ENCODE peak calls at places on chromosome 22, in six cellular contexts. X is activated naive CD8-positive, alpha-beta T cell treated with anti-CD3 and anti-CD28 coated beads for 36 hours; G is stimulated activated CD8-positive, alpha-beta memory T cell treated with anti-CD3 and anti-CD28 coated beads, Interleukin-4, amount 100 ng/mL, for 24 hours; R is Daoy; P is NCI-H1092; V is substantia nigra. W is an unnamed sample.

GRCh38 chr22:20777420-20778177 is 3.7 kb downstream of the SERPIND1 start:
- DNase-seq in X (no peak), G (no peak), R (peak), P (no peak), V (no peak), W (no peak)

GRCh38 chr22:30605449-30606110 is 1.4 kb upstream of the TCN2 start:
- DNase-seq in X (peak), G (no peak), R (peak), P (peak), V (no peak), W (peak)

GRCh38 chr22:29633514-29634312 is 30.3 kb downstream of the NF2 start:
- DNase-seq in X (no peak), G (no peak), R (peak), P (no peak), V (no peak), W (no peak)

GRCh38 chr22:28229566-28230483 is 310.8 kb upstream of the PITPNB start:
- DNase-seq in X (no peak), G (no peak), R (peak), P (no peak), V (no peak), W (no peak)

GRCh38 chr22:25099202-25099601 is 100.5 kb upstream of the CRYBB3 start:
- DNase-seq in X (no peak), G (no peak), R (no peak), P (no peak), V (no peak), W (no peak)

GRCh38 chr22:37905534-37906363 is at the start of gene MICALL1:
- DNase-seq in X (peak), G (peak), R (peak), P (no peak), V (peak), W (peak)

GRCh38 chr22:27139935-27140493 is 482.6 kb downstream of the MIAT start:
- DNase-seq in X (no peak), G (no peak), R (peak), P (peak), V (no peak), W (no peak)

GRCh38 chr22:24894220-24894975 is 52.1 kb downstream of the LHFPL7 start:
- DNase-seq in X (no peak), G (no peak), R (peak), P (peak), V (no peak), W (no peak)

GRCh38 chr22:47928626-47929025 is 1166.2 kb downstream of the TBC1D22A start:
- DNase-seq in X (no peak), G (no peak), R (no peak), P (no peak), V (no peak), W (no peak)

GRCh38 chr22:46634011-46634699 is 14.0 kb downstream of the GRAMD4 start:
- DNase-seq in X (no peak), G (no peak), R (no peak), P (no peak), V (no peak), W (no peak)

GRCh38 chr22:20430101-20430640 is 7.5 kb downstream of the SCARF2 start:
- DNase-seq in X (no peak), G (no peak), R (no peak), P (no peak), V (no peak), W (no peak)

GRCh38 chr22:39984006-39984405 is 10.7 kb upstream of the FAM83F start:
- DNase-seq in X (no peak), G (no peak), R (no peak), P (no peak), V (no peak), W (no peak)

GRCh38 chr22:43978558-43978957 is 23.3 kb downstream of the SAMM50 start:
- DNase-seq in X (no peak), G (no peak), R (no peak), P (no peak), V (no peak), W (no peak)

GRCh38 chr22:40525250-40525884 is 111.2 kb downstream of the MRTFA start:
- DNase-seq in X (peak), G (peak), R (peak), P (peak), V (no peak), W (peak)

GRCh38 chr22:25786165-25786564 is 44.2 kb downstream of the MYO18B start:
- DNase-seq in X (no peak), G (no peak), R (no peak), P (no peak), V (no peak), W (no peak)

GRCh38 chr22:36232715-36233401 is 6.5 kb downstream of the APOL2 start:
- DNase-seq in X (no peak), G (no peak), R (no peak), P (no peak), V (no peak), W (peak)

GRCh38 chr22:44668886-44669724 is 32.9 kb upstream of the PRR5 start:
- DNase-seq in X (no peak), G (no peak), R (no peak), P (no peak), V (no peak), W (no peak)

GRCh38 chr22:40477683-40478348 is 107.4 kb downstream of the SGSM3 start:
- DNase-seq in X (no peak), G (no peak), R (no peak), P (no peak), V (no peak), W (no peak)

GRCh38 chr22:33565580-33565995 is 354.7 kb downstream of the LARGE1 start:
- DNase-seq in X (peak), G (no peak), R (no peak), P (no peak), V (no peak), W (no peak)

GRCh38 chr22:38141574-38141973 is 31.1 kb upstream of the BAIAP2L2 start:
- DNase-seq in X (no peak), G (no peak), R (no peak), P (no peak), V (no peak), W (no peak)

GRCh38 chr22:50704510-50705218 is 32.0 kb downstream of the SHANK3 start:
- DNase-seq in X (no peak), G (no peak), R (no peak), P (no peak), V (no peak), W (no peak)

GRCh38 chr22:49533886-49534285 is 293.8 kb downstream of the BRD1 start:
- DNase-seq in X (no peak), G (no peak), R (no peak), P (no peak), V (no peak), W (no peak)

GRCh38 chr22:48885919-48886305 is 941.8 kb downstream of the BRD1 start:
- DNase-seq in X (no peak), G (no peak), R (no peak), P (no peak), V (no peak), W (no peak)

GRCh38 chr22:41831383-41831782 is 1.5 kb upstream of the SREBF2 start:
- DNase-seq in X (no peak), G (no peak), R (no peak), P (no peak), V (no peak), W (no peak)